ENCODE peak calls at places on chromosomes 2 and 18, in nine cellular contexts. One of them, this sample, is unnamed.

GRCh38 chr2:231260442-231260841 is 62.0 kb downstream of the ARMC9 start:
- DNase-seq in IMR-90: peak; percentile 22
- DNase-seq in GM12878: no peak
- DNase-seq in prostate gland: no peak
- DNase-seq in adrenal gland: no peak
- DNase-seq in ovary: peak; percentile 13
- DNase-seq in A549: no peak
- DNase-seq in endothelial cell of umbilical vein: peak; percentile 6
- DNase-seq in Peyer's patch: no peak
- DNase-seq in this sample: no peak

GRCh38 chr2:237896507-237896892 is 37.1 kb downstream of the RAMP1 start:
- DNase-seq in ovary: no peak
- DNase-seq in A549: no peak
- DNase-seq in GM12878: no peak
- DNase-seq in Peyer's patch: no peak
- DNase-seq in adrenal gland: no peak
- DNase-seq in endothelial cell of umbilical vein: no peak
- DNase-seq in IMR-90: peak; percentile 40
- DNase-seq in prostate gland: no peak
- DNase-seq in this sample: no peak

GRCh38 chr2:141611981-141612380 is 518.8 kb downstream of the LRP1B start:
- DNase-seq in prostate gland: no peak
- DNase-seq in endothelial cell of umbilical vein: peak; percentile 85
- DNase-seq in A549: no peak
- DNase-seq in IMR-90: peak; percentile 59
- DNase-seq in adrenal gland: no peak
- DNase-seq in Peyer's patch: no peak
- DNase-seq in ovary: no peak
- DNase-seq in GM12878: no peak
- DNase-seq in this sample: no peak

GRCh38 chr18:62446511-62446910 is 76.3 kb upstream of the ZCCHC2 start:
- DNase-seq in GM12878: no peak
- DNase-seq in adrenal gland: no peak
- DNase-seq in prostate gland: no peak
- DNase-seq in A549: no peak
- DNase-seq in IMR-90: no peak
- DNase-seq in ovary: no peak
- DNase-seq in endothelial cell of umbilical vein: no peak
- DNase-seq in Peyer's patch: no peak
- DNase-seq in this sample: no peak

GRCh38 chr2:62216616-62217015 is 20.7 kb downstream of the B3GNT2 start:
- DNase-seq in IMR-90: peak; percentile 92
- DNase-seq in endothelial cell of umbilical vein: peak; percentile 93
- DNase-seq in adrenal gland: peak; percentile 61
- DNase-seq in GM12878: no peak
- DNase-seq in A549: no peak
- DNase-seq in prostate gland: no peak
- DNase-seq in Peyer's patch: no peak
- DNase-seq in ovary: no peak
- DNase-seq in this sample: no peak

GRCh38 chr2:66364495-66364992 is 70.4 kb upstream of the MEIS1 start:
- DNase-seq in adrenal gland: no peak
- DNase-seq in ovary: no peak
- DNase-seq in GM12878: no peak
- DNase-seq in IMR-90: peak; percentile 53
- DNase-seq in prostate gland: peak; percentile 23
- DNase-seq in endothelial cell of umbilical vein: no peak
- DNase-seq in Peyer's patch: no peak
- DNase-seq in A549: no peak
- DNase-seq in this sample: peak; percentile 31

GRCh38 chr18:35635171-35635570 is 53.6 kb downstream of the GALNT1 start:
- DNase-seq in IMR-90: peak; percentile 86
- DNase-seq in GM12878: no peak
- DNase-seq in prostate gland: no peak
- DNase-seq in Peyer's patch: no peak
- DNase-seq in A549: no peak
- DNase-seq in adrenal gland: no peak
- DNase-seq in ovary: no peak
- DNase-seq in endothelial cell of umbilical vein: peak; percentile 70
- DNase-seq in this sample: no peak

GRCh38 chr2:160582481-160583161 is 89.0 kb upstream of the RBMS1 start:
- DNase-seq in Peyer's patch: no peak
- DNase-seq in IMR-90: peak; percentile 75
- DNase-seq in endothelial cell of umbilical vein: no peak
- DNase-seq in A549: no peak
- DNase-seq in GM12878: no peak
- DNase-seq in prostate gland: peak; percentile 17
- DNase-seq in adrenal gland: no peak
- DNase-seq in ovary: no peak
- DNase-seq in this sample: peak; percentile 28

GRCh38 chr2:20677301-20678176 is 10.6 kb downstream of the GDF7 start:
- DNase-seq in A549: no peak
- DNase-seq in adrenal gland: no peak
- DNase-seq in ovary: no peak
- DNase-seq in prostate gland: no peak
- DNase-seq in Peyer's patch: no peak
- DNase-seq in IMR-90: no peak
- DNase-seq in endothelial cell of umbilical vein: peak; percentile 35
- DNase-seq in GM12878: peak; percentile 15
- DNase-seq in this sample: no peak

GRCh38 chr2:180938419-180938818 is 42.0 kb upstream of the UBE2E3 start:
- DNase-seq in ovary: no peak
- DNase-seq in prostate gland: no peak
- DNase-seq in adrenal gland: no peak
- DNase-seq in IMR-90: peak; percentile 79
- DNase-seq in GM12878: no peak
- DNase-seq in A549: no peak
- DNase-seq in endothelial cell of umbilical vein: no peak
- DNase-seq in Peyer's patch: no peak
- DNase-seq in this sample: no peak

GRCh38 chr2:68374184-68374583 is 9.1 kb downstream of the PLEK start:
- DNase-seq in adrenal gland: no peak
- DNase-seq in prostate gland: no peak
- DNase-seq in GM12878: no peak
- DNase-seq in endothelial cell of umbilical vein: no peak
- DNase-seq in ovary: no peak
- DNase-seq in IMR-90: no peak
- DNase-seq in A549: no peak
- DNase-seq in Peyer's patch: no peak
- DNase-seq in this sample: no peak

GRCh38 chr2:24721470-24721869 is 71.7 kb downstream of the PTRHD1 start:
- DNase-seq in endothelial cell of umbilical vein: peak; percentile 83
- DNase-seq in GM12878: peak; percentile 45
- DNase-seq in A549: no peak
- DNase-seq in prostate gland: peak; percentile 15
- DNase-seq in Peyer's patch: no peak
- DNase-seq in ovary: peak; percentile 54
- DNase-seq in IMR-90: peak; percentile 93
- DNase-seq in adrenal gland: peak; percentile 86
- DNase-seq in this sample: peak; percentile 77

GRCh38 chr2:98911376-98912154 is 24.5 kb downstream of the CRACDL start:
- DNase-seq in Peyer's patch: no peak
- DNase-seq in IMR-90: peak; percentile 10
- DNase-seq in adrenal gland: no peak
- DNase-seq in prostate gland: no peak
- DNase-seq in ovary: no peak
- DNase-seq in endothelial cell of umbilical vein: no peak
- DNase-seq in A549: no peak
- DNase-seq in GM12878: no peak
- DNase-seq in this sample: peak; percentile 7

GRCh38 chr2:88843061-88843460 is 151.6 kb downstream of the RPIA start:
- DNase-seq in GM12878: no peak
- DNase-seq in endothelial cell of umbilical vein: no peak
- DNase-seq in adrenal gland: no peak
- DNase-seq in IMR-90: no peak
- DNase-seq in ovary: no peak
- DNase-seq in prostate gland: no peak
- DNase-seq in A549: no peak
- DNase-seq in Peyer's patch: no peak
- DNase-seq in this sample: no peak

GRCh38 chr2:152367547-152368250 is 32.7 kb downstream of the FMNL2 start:
- DNase-seq in endothelial cell of umbilical vein: no peak
- DNase-seq in prostate gland: no peak
- DNase-seq in adrenal gland: no peak
- DNase-seq in IMR-90: peak; percentile 50
- DNase-seq in GM12878: peak; percentile 33
- DNase-seq in A549: no peak
- DNase-seq in Peyer's patch: no peak
- DNase-seq in ovary: no peak
- DNase-seq in this sample: no peak

GRCh38 chr2:106885326-106885725 is 641 bp downstream of the ST6GAL2 start:
- DNase-seq in adrenal gland: no peak
- DNase-seq in GM12878: no peak
- DNase-seq in endothelial cell of umbilical vein: no peak
- DNase-seq in prostate gland: no peak
- DNase-seq in ovary: no peak
- DNase-seq in IMR-90: no peak
- DNase-seq in A549: peak; percentile 16
- DNase-seq in Peyer's patch: no peak
- DNase-seq in this sample: peak; percentile 28

GRCh38 chr2:68737717-68738116 is 3.1 kb downstream of the ARHGAP25 start:
- DNase-seq in GM12878: no peak
- DNase-seq in endothelial cell of umbilical vein: no peak
- DNase-seq in A549: no peak
- DNase-seq in Peyer's patch: no peak
- DNase-seq in ovary: no peak
- DNase-seq in IMR-90: no peak
- DNase-seq in prostate gland: no peak
- DNase-seq in adrenal gland: no peak
- DNase-seq in this sample: no peak

GRCh38 chr2:210169871-210170441 is 1.3 kb downstream of the KANSL1L start:
- DNase-seq in ovary: no peak
- DNase-seq in endothelial cell of umbilical vein: peak; percentile 71
- DNase-seq in A549: no peak
- DNase-seq in prostate gland: no peak
- DNase-seq in GM12878: peak; percentile 30
- DNase-seq in adrenal gland: peak; percentile 8
- DNase-seq in IMR-90: peak; percentile 79
- DNase-seq in Peyer's patch: no peak
- DNase-seq in this sample: no peak

GRCh38 chr2:163132850-163133249 is 294.3 kb upstream of the KCNH7 start:
- DNase-seq in IMR-90: peak; percentile 2
- DNase-seq in adrenal gland: no peak
- DNase-seq in GM12878: no peak
- DNase-seq in endothelial cell of umbilical vein: peak; percentile 7
- DNase-seq in Peyer's patch: no peak
- DNase-seq in ovary: no peak
- DNase-seq in prostate gland: no peak
- DNase-seq in A549: peak; percentile 1
- DNase-seq in this sample: no peak

DNA sequence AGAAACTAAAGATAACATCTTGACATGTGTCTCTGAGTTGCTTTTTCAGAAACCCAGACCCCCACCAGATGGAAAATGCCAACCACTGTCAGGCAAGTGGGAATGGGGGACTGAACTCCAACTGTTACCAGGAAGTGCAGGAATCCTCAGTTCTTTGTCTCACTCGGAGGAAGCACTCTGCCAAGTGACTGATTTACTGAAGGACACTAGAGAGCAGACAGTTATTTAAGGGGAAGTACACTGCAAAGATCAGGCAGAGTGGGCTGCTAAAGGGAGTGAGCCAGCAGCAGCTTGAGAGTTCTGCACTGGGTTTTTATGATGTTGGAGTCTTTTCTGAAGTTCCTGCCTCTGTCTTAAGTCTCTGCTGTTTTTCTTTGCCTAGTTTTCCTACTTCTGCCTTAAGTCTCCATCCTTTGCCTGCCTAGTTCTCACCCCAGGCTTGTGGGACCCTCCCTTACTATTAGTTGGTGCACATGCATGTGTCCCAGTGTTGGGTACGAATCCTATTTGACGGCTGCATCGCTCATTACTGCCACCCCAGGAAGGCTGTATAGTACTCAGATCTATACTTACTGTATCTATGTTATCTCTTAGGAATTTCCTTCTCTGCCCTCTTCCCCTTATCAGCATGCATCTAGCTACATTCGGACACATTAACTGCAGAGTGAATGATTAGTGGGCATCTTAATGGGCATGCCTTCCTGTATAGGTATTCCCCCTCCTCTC is 97.1 kb downstream of the TEX51 start:
- DNase-seq in prostate gland: no peak
- DNase-seq in endothelial cell of umbilical vein: no peak
- DNase-seq in adrenal gland: no peak
- DNase-seq in ovary: no peak
- DNase-seq in A549: no peak
- DNase-seq in IMR-90: no peak
- DNase-seq in Peyer's patch: no peak
- DNase-seq in GM12878: no peak
- DNase-seq in this sample: no peak
- H3K4me1 ChIP-seq in prostate gland: no peaks in the 10 kb centered on the region
- H3K4me1 ChIP-seq in endothelial cell of umbilical vein: no peaks in the 10 kb centered on the region
- H3K4me1 ChIP-seq in adrenal gland: no peaks in the 10 kb centered on the region
- H3K4me1 ChIP-seq in ovary: no peaks in the 10 kb centered on the region
- H3K4me1 ChIP-seq in A549: no peaks in the 10 kb centered on the region
- H3K4me1 ChIP-seq in IMR-90: no peaks in the 10 kb centered on the region
- H3K4me1 ChIP-seq in Peyer's patch: no peaks in the 10 kb centered on the region
- H3K4me1 ChIP-seq in GM12878: no peaks in the 10 kb centered on the region
- H3K4me1 ChIP-seq in this sample: peaks cover 7% of the 10 kb centered on the region

GRCh38 chr2:43218221-43218549 is 8.2 kb downstream of the ZFP36L2 start:
- DNase-seq in Peyer's patch: no peak
- DNase-seq in GM12878: no peak
- DNase-seq in prostate gland: no peak
- DNase-seq in ovary: peak; percentile 55
- DNase-seq in IMR-90: peak; percentile 47
- DNase-seq in endothelial cell of umbilical vein: no peak
- DNase-seq in A549: no peak
- DNase-seq in adrenal gland: no peak
- DNase-seq in this sample: peak; percentile 63
- H3K4me3 ChIP-seq in Peyer's patch: peak overlapping the region; percentile 82
- H3K4me3 ChIP-seq in GM12878: peak overlapping the region; percentile 81
- H3K4me3 ChIP-seq in prostate gland: no peak overlapping the region
- H3K4me3 ChIP-seq in ovary: no peak overlapping the region
- H3K4me3 ChIP-seq in IMR-90: no peak overlapping the region
- H3K4me3 ChIP-seq in endothelial cell of umbilical vein: no peak overlapping the region
- H3K4me3 ChIP-seq in A549: no peak overlapping the region
- H3K4me3 ChIP-seq in adrenal gland: peak overlapping the region; percentile 96
- H3K4me3 ChIP-seq in this sample: no peak overlapping the region

GRCh38 chr2:195382186-195382585 is 274.8 kb upstream of the SLC39A10 start:
- DNase-seq in IMR-90: no peak
- DNase-seq in Peyer's patch: no peak
- DNase-seq in ovary: no peak
- DNase-seq in adrenal gland: no peak
- DNase-seq in endothelial cell of umbilical vein: no peak
- DNase-seq in prostate gland: no peak
- DNase-seq in A549: no peak
- DNase-seq in GM12878: no peak
- DNase-seq in this sample: no peak
- TF ChIP-seq POLR2A in IMR-90: no peak
- TF ChIP-seq POLR2A in Peyer's patch: no peak
- TF ChIP-seq POLR2A in ovary: no peak
- TF ChIP-seq POLR2A in adrenal gland: no peak
- TF ChIP-seq POLR2A in endothelial cell of umbilical vein: no peak
- TF ChIP-seq POLR2A in prostate gland: no peak
- TF ChIP-seq POLR2A in A549: no peak
- TF ChIP-seq POLR2A in GM12878: no peak
- TF ChIP-seq POLR2A in this sample: no peak

GRCh38 chr18:74499633-74500032 is 3.5 kb downstream of the CNDP2 start:
- DNase-seq in adrenal gland: peak; percentile 71
- DNase-seq in Peyer's patch: peak; percentile 72
- DNase-seq in A549: no peak
- DNase-seq in endothelial cell of umbilical vein: no peak
- DNase-seq in ovary: peak; percentile 56
- DNase-seq in IMR-90: no peak
- DNase-seq in GM12878: peak; percentile 37
- DNase-seq in prostate gland: peak; percentile 82
- DNase-seq in this sample: no peak
- H3K4me1 ChIP-seq in adrenal gland: peaks cover 9% of the 10 kb centered on the region
- H3K4me1 ChIP-seq in Peyer's patch: no peaks in the 10 kb centered on the region
- H3K4me1 ChIP-seq in A549: peaks cover 6% of the 10 kb centered on the region
- H3K4me1 ChIP-seq in endothelial cell of umbilical vein: peaks cover 11% of the 10 kb centered on the region
- H3K4me1 ChIP-seq in ovary: peaks cover 4% of the 10 kb centered on the region
- H3K4me1 ChIP-seq in IMR-90: peaks cover 5% of the 10 kb centered on the region
- H3K4me1 ChIP-seq in GM12878: peaks cover 18% of the 10 kb centered on the region
- H3K4me1 ChIP-seq in prostate gland: no peaks in the 10 kb centered on the region
- H3K4me1 ChIP-seq in this sample: peaks cover 14% of the 10 kb centered on the region

This sample was measured in testis.